ENCODE peak calls at places on chromosomes 4 and X, in four cellular contexts. T is neural progenitor cell, M is AG04450, B is cardiac muscle cell. A is an unnamed sample.
A peak's percentile ranks its signal among the peaks of the same experiment; 100 is the strongest.

GRCh38 chr4:138979742-138980141 is 35.8 kb upstream of the NOCT start:
- DNase-seq in B (no peak), T (no peak), M (no peak), A (no peak)

GRCh38 chrX:51496501-51497291 is at the start of gene NUDT11:
- DNase-seq in B (peak; percentile 80), T (peak; percentile 89), M (no peak), A (peak; percentile 74)

GRCh38 chrX:4978613-4979012 is 1250.1 kb downstream of the NLGN4X start:
- DNase-seq in T (no peak), M (no peak), B (no peak), A (no peak)

GRCh38 chr4:38128478-38129451 is 168.6 kb downstream of the PTTG2 start:
- DNase-seq in B (no peak), T (peak; percentile 18), M (no peak), A (no peak)

GRCh38 chr4:13705521-13706035 is 78.1 kb upstream of the BOD1L1 start:
- DNase-seq in T (no peak), M (no peak), B (no peak), A (no peak)

GRCh38 chr4:8182858-8183725 is 16.0 kb upstream of the SH3TC1 start:
- DNase-seq in T (no peak), M (no peak), B (peak; percentile 90), A (no peak)

GRCh38 chr4:124713213-124713592 is 671 bp upstream of the ANKRD50 start:
- DNase-seq in M (peak; percentile 61), B (peak; percentile 89), T (no peak), A (peak; percentile 88)

GRCh38 chrX:107673933-107674479 is 45.7 kb downstream of the PRPS1 start:
- DNase-seq in T (peak; percentile 33), B (peak; percentile 95), M (no peak), A (peak; percentile 95)

GRCh38 chr4:29560452-29560851 is 1159.7 kb upstream of the PCDH7 start:
- DNase-seq in M (no peak), B (no peak), T (no peak), A (no peak)

GRCh38 chr4:95107004-95107403 is 349.2 kb downstream of the BMPR1B start:
- DNase-seq in M (no peak), T (no peak), B (no peak), A (no peak)

GRCh38 chr4:6472387-6473263 is at the start of gene PPP2R2C:
- DNase-seq in B (no peak), T (peak; percentile 82), M (no peak), A (peak; percentile 62)

GRCh38 chr4:6272863-6273660 is 3.4 kb downstream of the WFS1 start:
- DNase-seq in M (peak; percentile 75), T (no peak), B (peak; percentile 72), A (no peak)

GRCh38 chr4:16043820-16044554 is 39.8 kb downstream of the PROM1 start:
- DNase-seq in T (no peak), B (no peak), M (no peak), A (no peak)

GRCh38 chr4:4471195-4471594 is 70.7 kb downstream of the STX18 start:
- DNase-seq in B (no peak), M (no peak), T (no peak), A (no peak)

GRCh38 chr4:67371563-67371962 is 173.7 kb downstream of the CENPC start:
- DNase-seq in T (peak; percentile 25), M (no peak), B (peak; percentile 10), A (no peak)

GRCh38 chrX:25017667-25018247 is 2.0 kb upstream of the ARX start:
- DNase-seq in T (peak; percentile 75), B (no peak), M (no peak), A (no peak)

GRCh38 chr4:188550296-188550695 is 411.1 kb downstream of the TRIML1 start:
- DNase-seq in B (peak; percentile 10), M (no peak), T (no peak), A (no peak)

GRCh38 chr4:2217726-2218125 is 24.2 kb downstream of the HAUS3 start:
- DNase-seq in M (no peak), B (peak; percentile 5), T (no peak), A (no peak)

GRCh38 chrX:100685284-100685996 is 41.4 kb downstream of the SRPX2 start:
- DNase-seq in T (peak; percentile 72), B (peak; percentile 84), M (peak; percentile 37), A (no peak)

GRCh38 chrX:140157611-140158010 is 192.3 kb upstream of the CXorf66 start:
- DNase-seq in B (peak; percentile 73), T (peak; percentile 59), M (no peak), A (no peak)

GRCh38 chr4:94678896-94679295 is 78.9 kb upstream of the BMPR1B start:
- DNase-seq in T (no peak), M (no peak), B (no peak), A (no peak)

GRCh38 chrX:13903405-13903804 is 86.5 kb upstream of the GPM6B start:
- DNase-seq in T (no peak), M (peak; percentile 50), B (peak; percentile 70), A (no peak)

GRCh38 chr4:147640331-147640730 is 23.1 kb downstream of the TMEM184C start:
- DNase-seq in B (no peak), M (no peak), T (no peak), A (no peak)

GRCh38 chr4:102787096-102787867 is 26.5 kb upstream of the MANBA start:
- DNase-seq in T (no peak), B (peak; percentile 73), M (no peak), A (no peak)

GRCh38 chr4:145852256-145852839 is 86.3 kb downstream of the ZNF827 start:
- DNase-seq in B (peak; percentile 79), T (no peak), M (no peak), A (no peak)

GRCh38 chr4:178632415-178632814 is 1190.2 kb upstream of the AGA start:
- DNase-seq in B (no peak), T (no peak), M (no peak), A (no peak)

GRCh38 chr4:155568641-155569040 is 98.0 kb upstream of the GUCY1A1 start:
- DNase-seq in B (no peak), T (peak; percentile 70), M (no peak), A (no peak)

GRCh38 chr4:155565330-155565729 is 101.3 kb upstream of the GUCY1A1 start:
- DNase-seq in T (no peak), M (no peak), B (no peak), A (no peak)

GRCh38 chr4:155566241-155566823 is 100.3 kb upstream of the GUCY1A1 start:
- DNase-seq in B (peak; percentile 22), M (no peak), T (no peak), A (no peak)

GRCh38 chr4:155564086-155564485 is 102.6 kb upstream of the GUCY1A1 start:
- DNase-seq in M (no peak), B (no peak), T (no peak), A (no peak)

DNA sequence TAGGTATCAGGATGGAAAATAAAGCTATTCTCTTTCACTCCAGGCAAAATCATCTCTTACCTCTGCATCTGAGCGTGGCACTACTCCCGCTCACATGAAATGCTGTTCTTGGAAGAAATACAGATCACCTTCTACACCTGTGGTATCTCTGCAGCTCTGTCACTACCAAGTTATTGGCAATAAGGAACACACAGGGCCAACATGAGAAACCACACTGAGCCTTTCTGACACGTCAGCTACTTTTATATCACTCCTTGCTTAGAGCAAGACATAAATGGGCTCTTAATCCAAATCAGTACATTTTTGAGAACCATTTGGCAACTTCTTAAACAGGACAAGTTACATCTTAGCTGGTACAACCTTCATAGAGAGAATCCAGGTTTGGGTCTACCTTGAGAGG is 101.8 kb upstream of the GUCY1A1 start:
- DNase-seq in M (no peak), B (no peak), T (no peak), A (no peak)
- H3K4me3 ChIP-seq in M (no peak overlapping the region), B (no peak overlapping the region), T (no peak overlapping the region), A (no peak overlapping the region)

GRCh38 chr4:101198741-101199339 is 148.5 kb downstream of the PPP3CA start:
- DNase-seq in M (no peak), B (no peak), T (no peak), A (no peak)

GRCh38 chr4:101201421-101201820 is 145.9 kb downstream of the PPP3CA start:
- DNase-seq in M (no peak), B (no peak), T (no peak), A (no peak)

GRCh38 chr4:101199507-101200285 is 147.6 kb downstream of the PPP3CA start:
- DNase-seq in B (no peak), M (no peak), T (no peak), A (no peak)

GRCh38 chr4:101197350-101197749 is 150.0 kb downstream of the PPP3CA start:
- DNase-seq in B (no peak), T (no peak), M (no peak), A (no peak)

GRCh38 chr4:101200561-101200960 is 146.8 kb downstream of the PPP3CA start:
- DNase-seq in M (peak; percentile 78), T (no peak), B (peak; percentile 93), A (no peak)
- H3K27ac ChIP-seq in M (no peak overlapping the region), T (no peak overlapping the region), B (peak overlapping the region; percentile 58), A (no peak overlapping the region)

GRCh38 chr4:25110653-25111329 is 49.5 kb downstream of the SEPSECS start:
- DNase-seq in M (no peak), T (no peak), B (no peak), A (no peak)
- TF ChIP-seq CTCF in M (no peak), T (no peak), B (no peak), A (no peak)

GRCh38 chr4:186701788-186702187 is 21.9 kb downstream of the FAT1 start:
- DNase-seq in B (no peak), M (no peak), T (no peak), A (no peak)

GRCh38 chr4:186700746-186701145 is 22.9 kb downstream of the FAT1 start:
- DNase-seq in M (no peak), T (no peak), B (peak; percentile 86), A (peak; percentile 94)

GRCh38 chr4:186699881-186700397 is 23.7 kb downstream of the FAT1 start:
- DNase-seq in T (no peak), M (no peak), B (no peak), A (peak; percentile 79)

GRCh38 chr4:186702297-186702696 is 21.4 kb downstream of the FAT1 start:
- DNase-seq in T (no peak), M (no peak), B (peak; percentile 16), A (no peak)

DNA sequence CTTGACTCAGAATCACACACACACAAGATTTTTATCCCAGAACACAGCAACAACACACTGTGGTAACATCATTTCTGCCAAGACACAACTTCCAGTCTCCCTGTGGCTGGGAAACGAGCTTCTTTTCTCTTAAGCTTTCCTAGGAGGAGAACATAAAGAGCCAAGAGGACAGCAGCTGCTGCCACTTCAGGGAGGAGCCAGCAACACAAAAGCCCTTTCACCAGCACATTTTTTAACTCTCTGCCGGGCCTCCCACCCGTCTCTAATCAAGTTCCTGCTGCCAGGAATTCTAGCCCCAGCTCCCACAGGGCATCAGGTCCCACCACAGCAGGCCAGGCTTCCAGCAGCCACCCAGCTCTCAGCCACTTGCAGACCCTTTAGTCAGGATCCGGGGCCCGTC is 22.4 kb downstream of the FAT1 start:
- DNase-seq in M (no peak), T (peak; percentile 91), B (peak; percentile 89), A (peak; percentile 79)
- H3K4me3 ChIP-seq in M (peak overlapping the region; percentile 22), T (peak overlapping the region; percentile 32), B (no peak overlapping the region), A (peak overlapping the region; percentile 59)

DNA sequence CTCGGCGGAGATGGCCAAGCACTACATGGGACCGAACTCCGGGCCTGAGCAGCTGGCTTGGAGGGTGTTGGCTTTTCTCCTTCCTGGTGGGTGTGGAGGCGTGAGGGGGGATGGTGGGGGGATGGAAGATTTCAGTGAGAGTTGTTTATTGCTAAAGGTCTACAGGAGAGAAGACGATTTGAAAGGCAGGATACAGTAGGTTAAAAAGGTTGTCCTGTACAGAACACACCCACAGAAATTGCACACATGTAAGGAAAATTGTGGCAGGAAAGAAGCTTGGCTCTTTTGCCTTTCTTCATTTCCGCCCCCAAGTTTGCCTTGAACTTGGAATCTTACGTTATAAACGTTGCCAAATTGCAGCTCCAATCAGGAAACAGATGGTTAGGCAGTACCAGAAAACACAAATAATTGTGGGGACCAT is 74.1 kb upstream of the STOX2 start:
- DNase-seq in T (no peak), M (no peak), B (peak; percentile 41), A (no peak)
- H3K27ac ChIP-seq in T (no peak overlapping the region), M (no peak overlapping the region), B (no peak overlapping the region), A (no peak overlapping the region)

GRCh38 chrX:153884136-153885076 is 1.6 kb downstream of the L1CAM start:
- DNase-seq in B (no peak), T (no peak), M (no peak), A (no peak)
- TF ChIP-seq CTCF in B (no peak), T (peak; percentile 31), M (no peak), A (no peak)

A was measured in coronary artery.